ENCODE peak calls at places on chromosomes 1 and 21, in eight cellular contexts. G is fibroblast of mammary gland, H is GM12864, R is Peyer's patch, S is nephron progenitor cell, M is mucosa of descending colon, I is HL-60, X is H1. W is an unnamed sample.

GRCh38 chr1:43039228-43040055 is 80.8 kb upstream of the SLC2A1 start:
- DNase-seq in G (no peak), H (no peak), R (no peak), S (no peak), M (no peak), I (no peak), X (no peak), W (no peak)

GRCh38 chr1:3240524-3241235 is 171.7 kb downstream of the PRDM16 start:
- DNase-seq in G (no peak), H (no peak), R (no peak), S (no peak), M (no peak), I (no peak), X (no peak), W (no peak)

GRCh38 chr1:162755306-162755705 is 35.2 kb upstream of the HSD17B7 start:
- DNase-seq in G (peak), H (no peak), R (no peak), S (no peak), M (no peak), I (no peak), X (no peak), W (no peak)

GRCh38 chr1:208409171-208409570 is 165.0 kb upstream of the PLXNA2 start:
- DNase-seq in G (no peak), H (no peak), R (no peak), S (no peak), M (no peak), I (no peak), X (no peak), W (no peak)

GRCh38 chr1:202005958-202006357 is 4.4 kb upstream of the ELF3 start:
- DNase-seq in G (peak), H (no peak), R (no peak), S (no peak), M (no peak), I (no peak), X (no peak), W (no peak)

GRCh38 chr1:207581496-207582168 is 63.3 kb upstream of the CR1L start:
- DNase-seq in G (no peak), H (no peak), R (no peak), S (no peak), M (no peak), I (no peak), X (no peak), W (no peak)

GRCh38 chr1:119143716-119144115 is 3.3 kb upstream of the WARS2 start:
- DNase-seq in G (no peak), H (no peak), R (no peak), S (no peak), M (no peak), I (no peak), X (no peak), W (no peak)

GRCh38 chr21:39385299-39386145 is 36.6 kb upstream of the HMGN1 start:
- DNase-seq in G (peak), H (no peak), R (peak), S (no peak), M (peak), I (no peak), X (no peak), W (peak)

GRCh38 chr1:64679177-64679576 is 65.7 kb upstream of the RAVER2 start:
- DNase-seq in G (peak), H (no peak), R (no peak), S (no peak), M (no peak), I (no peak), X (no peak), W (no peak)

GRCh38 chr1:35886606-35887431 is 3.8 kb downstream of the AGO1 start:
- DNase-seq in G (no peak), H (no peak), R (peak), S (peak), M (peak), I (peak), X (no peak), W (peak)

GRCh38 chr1:244865028-244865371 is 657 bp upstream of the HNRNPU start:
- DNase-seq in G (no peak), H (no peak), R (no peak), S (peak), M (peak), I (peak), X (no peak), W (no peak)

GRCh38 chr21:42839271-42840231 is 39.8 kb downstream of the WDR4 start:
- DNase-seq in G (no peak), H (no peak), R (no peak), S (no peak), M (no peak), I (peak), X (no peak), W (no peak)

GRCh38 chr21:45334134-45334533 is 46.4 kb upstream of the POFUT2 start:
- DNase-seq in G (no peak), H (no peak), R (no peak), S (no peak), M (no peak), I (no peak), X (no peak), W (no peak)

GRCh38 chr1:153985341-153985912 is 712 bp downstream of the RAB13 start:
- DNase-seq in G (peak), H (no peak), R (no peak), S (no peak), M (no peak), I (no peak), X (no peak), W (peak)

GRCh38 chr1:38029725-38030511 is 16.7 kb downstream of the POU3F1 start:
- DNase-seq in G (peak), H (no peak), R (peak), S (peak), M (peak), I (no peak), X (no peak), W (peak)

GRCh38 chr1:17633654-17634053 is 94.2 kb downstream of the ARHGEF10L start:
- DNase-seq in G (peak), H (no peak), R (no peak), S (no peak), M (no peak), I (no peak), X (no peak), W (no peak)

GRCh38 chr1:220391426-220391825 is 119.2 kb upstream of the RAB3GAP2 start:
- DNase-seq in G (no peak), H (no peak), R (no peak), S (no peak), M (no peak), I (no peak), X (no peak), W (no peak)
- TF ChIP-seq CTCF in G (no peak), H (no peak), R (no peak), S (no peak), M (no peak), I (no peak), X (no peak), W (no peak)

GRCh38 chr1:50604580-50604979 is 181.3 kb upstream of the DMRTA2 start:
- DNase-seq in G (no peak), H (no peak), R (no peak), S (no peak), M (no peak), I (no peak), X (no peak), W (no peak)

GRCh38 chr1:50610563-50610962 is 187.3 kb upstream of the DMRTA2 start:
- DNase-seq in G (no peak), H (no peak), R (no peak), S (no peak), M (no peak), I (no peak), X (no peak), W (no peak)

GRCh38 chr1:50609508-50609907 is 186.3 kb upstream of the DMRTA2 start:
- DNase-seq in G (no peak), H (no peak), R (no peak), S (no peak), M (no peak), I (no peak), X (no peak), W (no peak)

GRCh38 chr1:50603274-50604271 is 180.3 kb upstream of the DMRTA2 start:
- DNase-seq in G (peak), H (no peak), R (no peak), S (no peak), M (no peak), I (no peak), X (no peak), W (no peak)

GRCh38 chr1:50605186-50605875 is 182.1 kb upstream of the DMRTA2 start:
- DNase-seq in G (peak), H (no peak), R (no peak), S (no peak), M (peak), I (peak), X (no peak), W (no peak)
- TF ChIP-seq CTCF in G (peak), H (peak), R (no peak), S (peak), M (no peak), I (peak), X (peak), W (no peak)

DNA sequence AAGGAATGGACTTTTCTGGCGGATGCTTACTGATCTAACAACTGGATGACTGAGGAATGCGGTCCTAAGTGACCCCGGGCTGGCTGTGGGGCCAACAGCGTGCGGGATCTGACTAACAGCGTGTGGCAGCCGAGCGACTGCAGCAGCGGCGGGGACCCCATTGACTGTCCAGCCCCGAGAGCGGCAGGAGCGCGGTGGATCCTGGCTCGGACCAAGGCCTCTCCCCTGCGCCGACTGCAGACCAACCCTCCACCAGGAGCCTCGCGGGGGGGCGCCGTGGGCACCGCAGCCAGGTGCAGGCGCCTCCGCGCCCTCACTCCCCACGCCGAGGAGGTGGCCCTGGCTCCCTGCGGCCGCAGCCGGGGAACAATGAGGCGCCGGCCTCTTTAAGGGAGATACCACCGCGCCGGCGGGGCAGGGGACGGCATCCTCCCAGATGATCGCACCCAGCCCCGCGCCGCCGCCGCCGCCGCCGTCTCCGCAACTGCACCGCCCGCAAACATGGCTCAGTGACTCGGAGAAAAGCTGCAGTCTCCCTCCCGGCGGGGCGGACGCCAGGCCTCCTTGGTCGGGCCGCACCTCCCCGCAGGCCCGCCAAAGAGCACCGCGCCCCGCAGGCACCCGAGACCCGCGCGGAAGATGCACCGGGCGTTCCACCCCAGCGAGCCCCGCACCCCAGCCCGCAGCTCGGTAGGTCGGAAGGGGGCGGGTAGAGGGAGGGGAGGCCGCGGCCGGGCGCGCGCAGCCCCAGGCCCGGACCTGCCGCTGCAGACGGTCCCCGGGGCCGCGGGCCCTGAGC is 694 bp upstream of the PDIK1L start:
- DNase-seq in G (peak), H (no peak), R (peak), S (peak), M (peak), I (peak), X (no peak), W (peak)
- TF ChIP-seq CTCF in G (no peak), H (no peak), R (no peak), S (no peak), M (no peak), I (no peak), X (no peak), W (no peak)

GRCh38 chr1:236736761-236737160 is 50.5 kb downstream of the ACTN2 start:
- DNase-seq in G (no peak), H (no peak), R (no peak), S (no peak), M (no peak), I (no peak), X (no peak), W (no peak)

GRCh38 chr1:236728752-236729151 is 42.5 kb downstream of the ACTN2 start:
- DNase-seq in G (no peak), H (no peak), R (no peak), S (no peak), M (no peak), I (no peak), X (no peak), W (no peak)

GRCh38 chr1:236734141-236734765 is 48.0 kb downstream of the ACTN2 start:
- DNase-seq in G (peak), H (no peak), R (no peak), S (no peak), M (no peak), I (no peak), X (no peak), W (no peak)

GRCh38 chr1:236733654-236734053 is 47.4 kb downstream of the ACTN2 start:
- DNase-seq in G (no peak), H (no peak), R (no peak), S (no peak), M (no peak), I (no peak), X (no peak), W (no peak)
- TF ChIP-seq CTCF in G (no peak), H (no peak), R (no peak), S (no peak), M (no peak), I (no peak), X (no peak), W (no peak)

GRCh38 chr1:9293512-9294439 is 1.1 kb downstream of the SPSB1 start:
- DNase-seq in G (peak), H (no peak), R (peak), S (peak), M (peak), I (no peak), X (no peak), W (peak)

GRCh38 chr1:9296850-9297249 is 4.2 kb downstream of the SPSB1 start:
- DNase-seq in G (no peak), H (no peak), R (no peak), S (no peak), M (no peak), I (no peak), X (no peak), W (no peak)

GRCh38 chr1:9294440-9294773 is 1.7 kb downstream of the SPSB1 start:
- DNase-seq in G (peak), H (no peak), R (no peak), S (no peak), M (no peak), I (no peak), X (no peak), W (no peak)

GRCh38 chr1:9295884-9296283 is 3.2 kb downstream of the SPSB1 start:
- DNase-seq in G (no peak), H (no peak), R (no peak), S (no peak), M (no peak), I (no peak), X (no peak), W (no peak)

DNA sequence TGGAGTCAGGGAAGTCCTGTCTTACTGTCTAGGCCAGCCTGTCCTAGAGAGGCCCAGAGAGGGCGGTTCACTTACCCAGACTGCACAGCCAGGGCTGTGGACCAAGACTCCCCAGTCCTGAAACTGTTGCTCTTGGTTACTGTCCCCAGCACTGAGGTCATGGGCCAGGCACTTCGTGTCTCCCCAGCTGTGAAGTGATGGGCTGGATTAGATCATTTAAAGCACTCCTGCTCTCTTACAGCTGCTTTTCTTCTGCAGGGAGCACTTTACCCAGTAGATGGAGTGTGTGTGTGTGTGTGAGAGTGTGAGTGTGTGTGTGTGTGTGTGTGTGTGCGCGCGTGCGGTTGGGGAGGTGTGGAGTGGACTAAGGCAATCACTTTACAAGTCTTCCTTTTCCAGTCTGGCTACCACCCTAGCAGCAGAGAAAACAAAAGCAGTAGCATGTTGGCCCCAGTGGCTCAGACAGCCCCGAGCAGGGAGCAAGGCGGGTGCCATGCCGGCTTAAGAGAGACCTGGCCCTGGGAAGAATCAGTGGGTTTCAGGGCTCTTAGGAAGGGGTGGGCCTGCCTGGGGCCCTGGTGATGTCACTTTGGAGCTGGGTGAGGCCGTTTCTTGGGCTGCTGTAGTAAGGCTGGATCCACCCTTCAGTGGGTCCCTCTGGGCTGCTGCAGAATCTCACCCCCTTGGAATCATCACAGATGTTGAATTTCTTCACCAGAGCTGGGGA is 2.4 kb downstream of the SPSB1 start:
- DNase-seq in G (peak), H (peak), R (no peak), S (no peak), M (peak), I (no peak), X (no peak), W (no peak)
- TF ChIP-seq CTCF in G (peak), H (peak), R (no peak), S (no peak), M (no peak), I (no peak), X (peak), W (no peak)

DNA sequence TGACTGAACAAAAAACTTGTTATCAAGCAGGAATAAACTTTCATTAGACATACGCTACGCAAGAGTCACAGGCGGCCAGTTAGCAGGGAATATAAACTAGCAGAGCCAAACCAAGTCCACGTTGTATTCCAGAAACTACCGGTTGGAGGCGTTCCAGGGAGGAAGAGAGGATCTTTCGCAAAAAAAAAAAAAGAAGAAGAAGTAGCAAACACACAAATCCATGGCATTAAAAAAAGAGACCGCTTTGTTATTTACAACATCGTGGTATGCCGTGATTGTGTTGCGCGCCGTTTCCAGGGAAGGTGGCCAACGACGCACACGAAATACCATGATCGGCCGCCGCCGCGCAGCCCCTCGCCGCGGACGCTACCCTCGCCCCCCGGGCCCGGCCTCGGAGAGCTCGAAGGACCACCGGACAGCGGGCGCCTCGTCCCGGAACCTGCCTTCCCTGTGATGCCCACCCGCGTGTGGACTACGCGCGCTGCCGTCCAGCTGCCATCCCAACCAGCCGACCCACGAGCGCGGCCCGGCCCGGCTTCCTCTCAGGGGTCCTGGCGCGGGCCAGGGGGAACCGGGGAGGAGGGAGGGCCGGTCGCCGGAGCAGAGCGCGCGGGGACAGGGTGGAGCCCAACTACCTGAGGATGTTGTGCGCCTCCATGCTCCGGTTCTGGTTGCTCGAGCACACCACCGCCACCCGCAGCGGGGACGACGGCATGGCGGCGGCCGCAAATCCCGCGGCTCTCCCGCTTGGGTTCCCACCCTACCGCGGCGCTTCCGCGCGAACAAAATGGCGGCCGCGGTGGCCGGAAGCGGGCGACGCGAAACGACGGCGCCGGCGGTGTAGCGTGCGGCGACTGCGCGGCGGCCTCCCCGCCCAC is 581 bp downstream of the SSU72 start:
- DNase-seq in G (peak), H (no peak), R (peak), S (peak), M (peak), I (peak), X (no peak), W (no peak)
- TF ChIP-seq CTCF in G (peak), H (peak), R (no peak), S (peak), M (no peak), I (no peak), X (peak), W (no peak)

GRCh38 chr1:152380932-152381331 is 21.1 kb upstream of the FLG2 start:
- DNase-seq in G (no peak), H (no peak), R (no peak), S (no peak), M (no peak), I (no peak), X (no peak), W (no peak)
- TF ChIP-seq CTCF in G (no peak), H (no peak), R (no peak), S (no peak), M (no peak), I (no peak), X (no peak), W (no peak)

GRCh38 chr1:20988030-20988825 is 188.5 kb downstream of the EIF4G3 start:
- DNase-seq in G (peak), H (no peak), R (no peak), S (no peak), M (no peak), I (no peak), X (no peak), W (no peak)

GRCh38 chr1:20980051-20980450 is 192.9 kb upstream of the HP1BP3 start:
- DNase-seq in G (no peak), H (no peak), R (no peak), S (no peak), M (no peak), I (no peak), X (no peak), W (no peak)

GRCh38 chr1:20978413-20978812 is 191.3 kb upstream of the HP1BP3 start:
- DNase-seq in G (peak), H (no peak), R (no peak), S (no peak), M (no peak), I (no peak), X (no peak), W (no peak)

GRCh38 chr1:20981903-20982695 is 194.6 kb downstream of the EIF4G3 start:
- DNase-seq in G (peak), H (no peak), R (no peak), S (no peak), M (no peak), I (no peak), X (no peak), W (no peak)

GRCh38 chr1:20983297-20983889 is 193.3 kb downstream of the EIF4G3 start:
- DNase-seq in G (no peak), H (no peak), R (no peak), S (no peak), M (no peak), I (no peak), X (no peak), W (no peak)
- TF ChIP-seq CTCF in G (no peak), H (no peak), R (no peak), S (no peak), M (no peak), I (no peak), X (no peak), W (no peak)

GRCh38 chr1:108316545-108316944 is 72.7 kb upstream of the NBPF4 start:
- DNase-seq in G (peak), H (no peak), R (no peak), S (no peak), M (peak), I (no peak), X (no peak), W (no peak)
- TF ChIP-seq CTCF in G (peak), H (peak), R (no peak), S (peak), M (no peak), I (no peak), X (peak), W (no peak)